ENCODE peak calls at places on chromosomes 7 and 10, in ten cellular contexts. A is NB4, S is A549, E is cardiac muscle cell, X is HFF-Myc, U is IMR-90, C is PC-3, G is hepatocyte, N is cardiac fibroblast, Y is left lung. Q is an unnamed sample.

GRCh38 chr7:1236132-1236655 is 3.5 kb downstream of the UNCX start:
- DNase-seq in A (peak; percentile 65), S (peak; percentile 38), E (no peak), X (no peak), U (no peak), C (no peak), G (no peak), N (no peak), Y (no peak), Q (no peak)

GRCh38 chr7:143384741-143385631 is 3.8 kb downstream of the ZYX start:
- DNase-seq in A (peak; percentile 94), S (no peak), E (peak; percentile 81), X (no peak), U (no peak), C (no peak), G (no peak), N (peak; percentile 49), Y (peak; percentile 51), Q (no peak)

GRCh38 chr10:5606321-5606720 is 60.1 kb downstream of the ASB13 start:
- DNase-seq in A (no peak), S (no peak), E (no peak), X (no peak), U (no peak), C (no peak), G (no peak), N (no peak), Y (no peak), Q (no peak)

GRCh38 chr10:28823501-28824075 is 146.3 kb downstream of the BAMBI start:
- DNase-seq in A (no peak), S (no peak), E (peak; percentile 32), X (no peak), U (no peak), C (no peak), G (no peak), N (no peak), Y (no peak), Q (no peak)

GRCh38 chr10:43255644-43256431 is 11.0 kb downstream of the RASGEF1A start:
- DNase-seq in A (peak; percentile 64), S (peak; percentile 34), E (peak; percentile 15), X (no peak), U (no peak), C (peak; percentile 48), G (peak; percentile 41), N (peak; percentile 24), Y (no peak), Q (no peak)

GRCh38 chr10:132765435-132765834 is 20.5 kb downstream of the NKX6-2 start:
- DNase-seq in A (no peak), S (no peak), E (no peak), X (no peak), U (no peak), C (no peak), G (no peak), N (no peak), Y (no peak), Q (no peak)

GRCh38 chr10:124003070-124003419 is 90.4 kb downstream of the CHST15 start:
- DNase-seq in A (no peak), S (no peak), E (no peak), X (no peak), U (no peak), C (no peak), G (no peak), N (no peak), Y (peak; percentile 25), Q (no peak)

GRCh38 chr7:130366561-130366960 is 13.7 kb upstream of the CPA1 start:
- DNase-seq in A (no peak), S (no peak), E (no peak), X (no peak), U (peak; percentile 42), C (peak; percentile 12), G (no peak), N (peak; percentile 16), Y (peak; percentile 10), Q (no peak)

GRCh38 chr7:5429857-5430611 is 6.4 kb upstream of the TNRC18 start:
- DNase-seq in A (no peak), S (no peak), E (peak; percentile 52), X (no peak), U (peak; percentile 30), C (peak; percentile 69), G (peak; percentile 80), N (peak; percentile 57), Y (no peak), Q (no peak)

GRCh38 chr7:107934991-107935770 is 44.2 kb downstream of the DLD start:
- DNase-seq in A (no peak), S (no peak), E (no peak), X (no peak), U (peak; percentile 80), C (peak; percentile 20), G (no peak), N (peak; percentile 60), Y (no peak), Q (no peak)

GRCh38 chr7:128361463-128362441 is at the start of gene PRRT4:
- DNase-seq in A (peak; percentile 91), S (peak; percentile 45), E (peak; percentile 38), X (no peak), U (no peak), C (peak; percentile 22), G (peak; percentile 71), N (no peak), Y (no peak), Q (no peak)

GRCh38 chr10:5515948-5516761 is 8.6 kb upstream of the CALML3 start:
- DNase-seq in A (no peak), S (no peak), E (no peak), X (no peak), U (no peak), C (no peak), G (no peak), N (no peak), Y (no peak), Q (no peak)

GRCh38 chr10:131818510-131819234 is 82.1 kb upstream of the PPP2R2D start:
- DNase-seq in A (no peak), S (no peak), E (no peak), X (no peak), U (no peak), C (no peak), G (no peak), N (no peak), Y (no peak), Q (no peak)

GRCh38 chr7:85074016-85074415 is 112.8 kb downstream of the SEMA3D start:
- DNase-seq in A (no peak), S (no peak), E (no peak), X (no peak), U (peak; percentile 10), C (peak; percentile 33), G (no peak), N (peak; percentile 9), Y (no peak), Q (no peak)

GRCh38 chr7:64872351-64872750 is 30.7 kb upstream of the ZNF273 start:
- DNase-seq in A (no peak), S (no peak), E (no peak), X (no peak), U (no peak), C (no peak), G (no peak), N (no peak), Y (no peak), Q (no peak)

GRCh38 chr7:114416089-114416990 is 1.7 kb downstream of the FOXP2 start:
- DNase-seq in A (no peak), S (no peak), E (no peak), X (no peak), U (peak; percentile 40), C (no peak), G (no peak), N (no peak), Y (no peak), Q (no peak)

GRCh38 chr10:48759113-48759901 is 74.6 kb downstream of the WDFY4 start:
- DNase-seq in A (peak; percentile 66), S (no peak), E (no peak), X (no peak), U (no peak), C (no peak), G (no peak), N (no peak), Y (no peak), Q (peak; percentile 24)

GRCh38 chr7:100827330-100828226 is at the start of gene EPHB4:
- DNase-seq in A (peak; percentile 81), S (peak; percentile 91), E (peak; percentile 90), X (peak; percentile 56), U (peak; percentile 86), C (peak; percentile 84), G (peak; percentile 91), N (peak; percentile 85), Y (peak; percentile 87), Q (no peak)

GRCh38 chr7:157576415-157576814 is 239.6 kb downstream of the DNAJB6 start:
- DNase-seq in A (no peak), S (no peak), E (no peak), X (no peak), U (no peak), C (no peak), G (no peak), N (no peak), Y (no peak), Q (no peak)
- H3K4me3 ChIP-seq in A (no peak overlapping the region), S (no peak overlapping the region), E (no peak overlapping the region), X (no peak overlapping the region), U (no peak overlapping the region), C (no peak overlapping the region), G (no peak overlapping the region), N (no peak overlapping the region), Y (no peak overlapping the region), Q (no peak overlapping the region)

GRCh38 chr10:60238408-60239100 is 151.1 kb downstream of the ANK3 start:
- DNase-seq in A (peak; percentile 60), S (peak; percentile 35), E (peak; percentile 69), X (peak; percentile 19), U (peak; percentile 70), C (peak; percentile 89), G (peak; percentile 42), N (peak; percentile 60), Y (no peak), Q (peak; percentile 41)
- TF ChIP-seq CTCF in A (peak; percentile 3), S (peak; percentile 24), E (peak; percentile 29), X (peak; percentile 35), U (peak; percentile 56), C (peak; percentile 96), G (peak; percentile 34), N (peak; percentile 34), Y (no peak), Q (peak; percentile 70)

GRCh38 chr10:36489181-36489927 is 636.0 kb upstream of the ANKRD30A start:
- DNase-seq in A (no peak), S (no peak), E (peak; percentile 82), X (no peak), U (peak; percentile 23), C (no peak), G (no peak), N (peak; percentile 79), Y (no peak), Q (no peak)
- H3K4me3 ChIP-seq in A (no peak overlapping the region), S (no peak overlapping the region), E (no peak overlapping the region), X (no peak overlapping the region), U (no peak overlapping the region), C (no peak overlapping the region), G (no peak overlapping the region), N (no peak overlapping the region), Y (no peak overlapping the region), Q (no peak overlapping the region)

DNA sequence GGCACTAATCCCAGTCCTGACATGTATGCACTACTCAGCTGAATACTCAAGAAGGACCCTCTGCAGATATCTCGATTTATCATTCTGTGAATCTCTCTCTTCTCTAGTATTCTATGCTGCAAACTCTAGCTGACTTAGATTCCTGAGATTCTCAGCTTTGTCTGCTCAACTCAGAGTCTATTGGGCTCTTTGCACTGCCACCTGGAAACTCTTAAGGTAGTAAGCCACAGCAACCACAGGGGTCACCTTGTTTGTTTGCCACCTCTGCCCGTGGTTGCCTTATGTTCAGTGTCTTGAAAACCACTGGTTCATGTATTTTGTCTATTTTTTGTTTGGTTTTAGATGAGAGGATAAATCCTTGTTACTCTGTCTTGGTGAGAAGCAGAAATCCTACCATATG is 72.9 kb downstream of the SP8 start:
- DNase-seq in A (no peak), S (no peak), E (no peak), X (no peak), U (no peak), C (no peak), G (no peak), N (no peak), Y (no peak), Q (no peak)
- TF ChIP-seq CTCF in A (no peak), S (no peak), E (no peak), X (no peak), U (no peak), C (no peak), G (no peak), N (no peak), Y (no peak), Q (no peak)